ENCODE peak calls at places on chromosomes 1 and 21, in six cellular contexts. One of them, this sample, is unnamed.

GRCh38 chr1:78047631-78048030 is 1.9 kb downstream of the GIPC2 start:
- DNase-seq in H54: no peak
- DNase-seq in amniotic epithelial cell: no peak
- DNase-seq in Calu3: no peak
- DNase-seq in left cardiac atrium: no peak
- DNase-seq in activated CD4-positive, alpha-beta T cell treated with anti-CD3 and anti-CD28 coated beads, Interleukin-2, amount 10 ng/mL, durations not matched to agents 7 days and 5 days: no peak
- DNase-seq in this sample: no peak

GRCh38 chr1:48206371-48206770 is 16.1 kb upstream of the SLC5A9 start:
- DNase-seq in H54: no peak
- DNase-seq in amniotic epithelial cell: no peak
- DNase-seq in Calu3: no peak
- DNase-seq in left cardiac atrium: no peak
- DNase-seq in activated CD4-positive, alpha-beta T cell treated with anti-CD3 and anti-CD28 coated beads, Interleukin-2, amount 10 ng/mL, durations not matched to agents 7 days and 5 days: no peak
- DNase-seq in this sample: no peak

GRCh38 chr1:30191154-30191702 is 532.2 kb downstream of the MATN1 start:
- DNase-seq in H54: peak; percentile 56
- DNase-seq in amniotic epithelial cell: peak; percentile 15
- DNase-seq in Calu3: no peak
- DNase-seq in left cardiac atrium: peak; percentile 48
- DNase-seq in activated CD4-positive, alpha-beta T cell treated with anti-CD3 and anti-CD28 coated beads, Interleukin-2, amount 10 ng/mL, durations not matched to agents 7 days and 5 days: peak; percentile 36
- DNase-seq in this sample: no peak

GRCh38 chr1:58762806-58763205 is 21.0 kb downstream of the JUN start:
- DNase-seq in H54: no peak
- DNase-seq in amniotic epithelial cell: peak; percentile 69
- DNase-seq in Calu3: no peak
- DNase-seq in left cardiac atrium: no peak
- DNase-seq in activated CD4-positive, alpha-beta T cell treated with anti-CD3 and anti-CD28 coated beads, Interleukin-2, amount 10 ng/mL, durations not matched to agents 7 days and 5 days: no peak
- DNase-seq in this sample: no peak

GRCh38 chr1:38296047-38296446 is 249.5 kb upstream of the POU3F1 start:
- DNase-seq in H54: no peak
- DNase-seq in amniotic epithelial cell: no peak
- DNase-seq in Calu3: no peak
- DNase-seq in left cardiac atrium: no peak
- DNase-seq in activated CD4-positive, alpha-beta T cell treated with anti-CD3 and anti-CD28 coated beads, Interleukin-2, amount 10 ng/mL, durations not matched to agents 7 days and 5 days: no peak
- DNase-seq in this sample: no peak

GRCh38 chr1:4755301-4756183 is 101.1 kb downstream of the AJAP1 start:
- DNase-seq in H54: no peak
- DNase-seq in amniotic epithelial cell: peak; percentile 1
- DNase-seq in Calu3: no peak
- DNase-seq in left cardiac atrium: no peak
- DNase-seq in activated CD4-positive, alpha-beta T cell treated with anti-CD3 and anti-CD28 coated beads, Interleukin-2, amount 10 ng/mL, durations not matched to agents 7 days and 5 days: no peak
- DNase-seq in this sample: no peak

GRCh38 chr1:213986020-213986924 is 1.5 kb upstream of the PROX1 start:
- DNase-seq in H54: no peak
- DNase-seq in amniotic epithelial cell: no peak
- DNase-seq in Calu3: no peak
- DNase-seq in left cardiac atrium: no peak
- DNase-seq in activated CD4-positive, alpha-beta T cell treated with anti-CD3 and anti-CD28 coated beads, Interleukin-2, amount 10 ng/mL, durations not matched to agents 7 days and 5 days: no peak
- DNase-seq in this sample: no peak

GRCh38 chr1:22500058-22500457 is 48.4 kb downstream of the ZBTB40 start:
- DNase-seq in H54: no peak
- DNase-seq in amniotic epithelial cell: no peak
- DNase-seq in Calu3: no peak
- DNase-seq in left cardiac atrium: no peak
- DNase-seq in activated CD4-positive, alpha-beta T cell treated with anti-CD3 and anti-CD28 coated beads, Interleukin-2, amount 10 ng/mL, durations not matched to agents 7 days and 5 days: no peak
- DNase-seq in this sample: no peak

GRCh38 chr21:45432575-45433255 is 27.8 kb downstream of the COL18A1 start:
- DNase-seq in H54: no peak
- DNase-seq in amniotic epithelial cell: peak; percentile 32
- DNase-seq in Calu3: no peak
- DNase-seq in left cardiac atrium: no peak
- DNase-seq in activated CD4-positive, alpha-beta T cell treated with anti-CD3 and anti-CD28 coated beads, Interleukin-2, amount 10 ng/mL, durations not matched to agents 7 days and 5 days: no peak
- DNase-seq in this sample: no peak

GRCh38 chr21:42593007-42593814 is 60.2 kb upstream of the PDE9A start:
- DNase-seq in H54: peak; percentile 87
- DNase-seq in amniotic epithelial cell: peak; percentile 23
- DNase-seq in Calu3: peak; percentile 77
- DNase-seq in left cardiac atrium: peak; percentile 73
- DNase-seq in activated CD4-positive, alpha-beta T cell treated with anti-CD3 and anti-CD28 coated beads, Interleukin-2, amount 10 ng/mL, durations not matched to agents 7 days and 5 days: peak; percentile 78
- DNase-seq in this sample: no peak

GRCh38 chr1:117169871-117170596 is 40.7 kb downstream of the VTCN1 start:
- DNase-seq in H54: no peak
- DNase-seq in amniotic epithelial cell: no peak
- DNase-seq in Calu3: no peak
- DNase-seq in left cardiac atrium: no peak
- DNase-seq in activated CD4-positive, alpha-beta T cell treated with anti-CD3 and anti-CD28 coated beads, Interleukin-2, amount 10 ng/mL, durations not matched to agents 7 days and 5 days: no peak
- DNase-seq in this sample: no peak

GRCh38 chr1:55727010-55727409 is 511.8 kb upstream of the USP24 start:
- DNase-seq in H54: peak; percentile 33
- DNase-seq in amniotic epithelial cell: peak; percentile 39
- DNase-seq in Calu3: no peak
- DNase-seq in left cardiac atrium: no peak
- DNase-seq in activated CD4-positive, alpha-beta T cell treated with anti-CD3 and anti-CD28 coated beads, Interleukin-2, amount 10 ng/mL, durations not matched to agents 7 days and 5 days: no peak
- DNase-seq in this sample: no peak

This sample was measured in Panc1.